ENCODE peak calls at places on chromosomes 4 and X, in seven cellular contexts. J is tibial artery; E is CD8-positive, alpha-beta T cell; A is PC-3; B is NT2/D1; M is left lung; F is naive thymus-derived CD4-positive, alpha-beta T cell. V is an unnamed sample. For H3K36me3, the result is how much of the 10 kb centered on the place peaks cover.

GRCh38 chr4:120000591-120001296 is 65.9 kb downstream of the MAD2L1 start:
- DNase-seq in E (no peak), F (no peak), A (no peak), B (no peak), J (no peak), M (no peak), V (no peak)

GRCh38 chr4:138310991-138311390 is 68.8 kb upstream of the SLC7A11 start:
- DNase-seq in J (no peak), E (no peak), A (no peak), B (no peak), M (no peak), F (no peak), V (no peak)

GRCh38 chr4:146370841-146371240 is 150.9 kb downstream of the SLC10A7 start:
- DNase-seq in J (no peak), F (no peak), E (no peak), A (peak), M (no peak), B (no peak), V (no peak)

GRCh38 chr4:15755321-15755750 is 22.8 kb upstream of the CD38 start:
- DNase-seq in A (peak), E (peak), J (no peak), F (no peak), M (no peak), B (no peak), V (no peak)

GRCh38 chr4:79178770-79179169 is 147.1 kb downstream of the NAA11 start:
- DNase-seq in J (no peak), B (no peak), A (no peak), E (no peak), M (no peak), F (no peak), V (no peak)

GRCh38 chr4:105149771-105150170 is 3.1 kb downstream of the TET2 start:
- DNase-seq in J (no peak), B (no peak), M (no peak), A (no peak), F (no peak), E (no peak), V (no peak)

GRCh38 chrX:120672389-120672788 is 42.5 kb upstream of the C1GALT1C1 start:
- DNase-seq in E (no peak), F (no peak), A (peak), B (no peak), J (peak), M (no peak), V (peak)

GRCh38 chrX:35728481-35728880 is 69.7 kb upstream of the MAGEB16 start:
- DNase-seq in E (no peak), F (no peak), J (no peak), B (peak), A (peak), M (no peak), V (no peak)

GRCh38 chrX:152177497-152178269 is 39.3 kb upstream of the MAGEA10 start:
- DNase-seq in B (no peak), F (no peak), A (no peak), J (no peak), E (no peak), M (no peak), V (no peak)

GRCh38 chrX:133415276-133416105 is at the start of gene GPC4:
- DNase-seq in A (peak), E (no peak), J (peak), B (no peak), F (no peak), M (peak), V (no peak)

GRCh38 chrX:10171291-10171690 is 14.5 kb downstream of the CLCN4 start:
- DNase-seq in J (no peak), A (no peak), E (no peak), B (no peak), M (no peak), F (no peak), V (no peak)

GRCh38 chrX:131595120-131595519 is 51.2 kb downstream of the OR13H1 start:
- DNase-seq in A (peak), J (no peak), M (no peak), E (no peak), F (no peak), B (no peak), V (no peak)

GRCh38 chr4:6309755-6310154 is 40.1 kb downstream of the WFS1 start:
- DNase-seq in J (no peak), B (no peak), E (no peak), M (no peak), A (no peak), F (no peak), V (no peak)

GRCh38 chr4:108013332-108013731 is 23.6 kb downstream of the HADH start:
- DNase-seq in E (no peak), F (no peak), A (no peak), M (no peak), J (no peak), B (no peak), V (no peak)

GRCh38 chr4:57110635-57111546 is 706 bp upstream of the IGFBP7 start:
- DNase-seq in A (no peak), B (peak), F (no peak), E (no peak), J (peak), M (peak), V (no peak)

GRCh38 chr4:8503801-8504200 is 63.2 kb downstream of the TRMT44 start:
- DNase-seq in F (no peak), E (no peak), J (no peak), B (no peak), M (no peak), A (no peak), V (no peak)

GRCh38 chrX:70527053-70527452 is 82.4 kb downstream of the DLG3 start:
- DNase-seq in A (no peak), J (no peak), B (no peak), M (no peak), E (no peak), F (no peak), V (no peak)

GRCh38 chrX:70998402-70999027 is 67.6 kb upstream of the SLC7A3 start:
- DNase-seq in B (peak), J (no peak), E (peak), F (peak), A (peak), M (no peak), V (no peak)

GRCh38 chrX:39927380-39927779 is 170.4 kb downstream of the BCOR start:
- DNase-seq in E (no peak), F (no peak), J (no peak), M (no peak), A (no peak), B (no peak), V (no peak)

GRCh38 chr4:136690363-136690762 is 841.9 kb downstream of the PCDH18 start:
- DNase-seq in B (no peak), E (no peak), J (no peak), F (no peak), A (peak), M (no peak), V (no peak)

GRCh38 chr4:2045518-2045951 is 13.6 kb upstream of the NAT8L start:
- DNase-seq in F (no peak), B (no peak), J (no peak), M (no peak), A (peak), E (no peak), V (no peak)

GRCh38 chr4:15457401-15458201 is 12.1 kb upstream of the CC2D2A start:
- DNase-seq in F (peak), E (no peak), A (peak), M (no peak), B (peak), J (no peak), V (no peak)

GRCh38 chrX:111490683-111491082 is 20.8 kb upstream of the SERTM2 start:
- DNase-seq in M (no peak), B (no peak), A (no peak), E (no peak), J (no peak), F (no peak), V (no peak)

GRCh38 chr4:22999419-22999818 is 306.7 kb downstream of the GBA3 start:
- DNase-seq in F (no peak), E (no peak), A (peak), J (no peak), M (no peak), B (no peak), V (no peak)

GRCh38 chr4:3342182-3342854 is 49.5 kb downstream of the RGS12 start:
- DNase-seq in J (no peak), F (peak), M (no peak), A (peak), B (no peak), E (peak), V (no peak)

GRCh38 chrX:118571829-118572228 is 76.2 kb downstream of the DOCK11 start:
- DNase-seq in A (no peak), E (no peak), F (no peak), M (no peak), B (no peak), J (no peak), V (no peak)

GRCh38 chrX:118350221-118350620 is 4.3 kb downstream of the WDR44 start:
- DNase-seq in A (no peak), J (no peak), F (no peak), M (no peak), B (no peak), E (no peak), V (no peak)

GRCh38 chr4:25320374-25321172 is 8.0 kb downstream of the ZCCHC4 start:
- DNase-seq in B (no peak), E (no peak), J (no peak), M (no peak), A (peak), F (no peak), V (no peak)

DNA sequence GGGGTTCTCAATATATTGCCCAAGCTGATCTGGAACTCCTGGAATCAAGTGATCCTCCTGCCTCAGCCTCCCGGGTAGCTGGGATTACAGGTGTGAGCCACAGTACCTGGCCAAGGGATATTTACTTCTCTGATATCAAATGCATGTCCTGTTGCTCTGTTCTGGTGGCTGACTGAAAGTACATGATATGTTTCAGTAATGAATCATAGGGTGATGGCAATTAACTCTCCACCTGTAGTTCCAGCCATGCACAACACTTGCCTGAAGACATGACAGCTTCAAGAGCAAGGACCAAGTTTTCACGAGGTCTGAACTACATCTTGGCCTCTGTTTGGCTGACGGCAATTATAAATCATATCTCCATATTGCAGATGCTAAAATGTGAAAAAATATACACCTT is 9.1 kb downstream of the ZCCHC4 start:
- DNase-seq in B (no peak), J (no peak), M (no peak), E (no peak), F (no peak), A (peak), V (no peak)
- H3K36me3 ChIP-seq in B (half or more), J (under half), M (under half), E (under half), F (under half), A (under half), V (under half)

GRCh38 chr4:69965628-69966027 is at the start of gene CSN2:
- DNase-seq in F (no peak), J (no peak), B (no peak), M (no peak), E (no peak), A (no peak), V (no peak)
- H3K36me3 ChIP-seq in F (under half), J (under half), B (under half), M (under half), E (under half), A (under half), V (under half)

GRCh38 chr4:169107528-169107927 is 97.5 kb upstream of the CBR4 start:
- DNase-seq in A (no peak), E (no peak), M (no peak), J (no peak), B (no peak), F (no peak), V (no peak)

GRCh38 chr4:169105620-169106019 is 95.6 kb upstream of the CBR4 start:
- DNase-seq in E (no peak), B (no peak), F (no peak), A (no peak), J (no peak), M (no peak), V (no peak)

GRCh38 chr4:169108303-169108702 is 98.2 kb upstream of the CBR4 start:
- DNase-seq in F (no peak), M (no peak), B (no peak), J (no peak), E (no peak), A (no peak), V (no peak)

GRCh38 chr4:169109276-169109675 is 99.2 kb upstream of the CBR4 start:
- DNase-seq in E (no peak), F (no peak), M (no peak), J (no peak), B (no peak), A (no peak), V (no peak)

DNA sequence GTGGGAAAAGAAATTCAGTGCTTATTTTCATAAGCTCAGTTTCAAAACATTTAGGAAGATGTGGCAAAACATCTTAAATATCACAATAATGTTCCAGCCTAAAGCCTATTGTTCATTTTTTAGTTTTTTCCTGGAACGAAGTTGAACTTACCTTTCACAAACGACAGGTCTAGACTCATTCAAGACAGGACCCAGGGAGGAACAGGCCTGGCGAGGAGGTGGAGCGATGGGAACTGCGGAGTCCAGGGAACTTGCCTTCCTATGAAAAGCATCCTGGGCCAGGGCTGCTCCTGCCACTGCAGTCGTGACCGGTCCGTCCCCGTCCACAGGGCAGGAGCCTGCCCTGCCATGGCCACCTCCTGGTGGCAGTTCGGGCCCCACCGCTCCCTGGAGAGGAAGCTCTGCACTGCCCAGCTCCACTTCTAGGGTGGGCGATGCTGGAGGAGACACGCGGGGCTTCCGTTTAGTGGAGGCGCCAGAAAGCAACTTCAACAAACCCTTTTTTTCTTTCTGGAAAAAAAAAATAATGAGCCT is 96.7 kb upstream of the CBR4 start:
- DNase-seq in J (no peak), F (no peak), A (no peak), M (no peak), B (no peak), E (no peak), V (no peak)
- H3K36me3 ChIP-seq in J (half or more), F (under half), A (under half), M (under half), B (under half), E (under half), V (half or more)

GRCh38 chrX:16834811-16835210 is 35.4 kb downstream of the RBBP7 start:
- DNase-seq in E (no peak), A (no peak), J (no peak), M (no peak), F (no peak), B (no peak), V (no peak)
- H3K36me3 ChIP-seq in E (under half), A (half or more), J (half or more), M (under half), F (half or more), B (half or more), V (under half)

DNA sequence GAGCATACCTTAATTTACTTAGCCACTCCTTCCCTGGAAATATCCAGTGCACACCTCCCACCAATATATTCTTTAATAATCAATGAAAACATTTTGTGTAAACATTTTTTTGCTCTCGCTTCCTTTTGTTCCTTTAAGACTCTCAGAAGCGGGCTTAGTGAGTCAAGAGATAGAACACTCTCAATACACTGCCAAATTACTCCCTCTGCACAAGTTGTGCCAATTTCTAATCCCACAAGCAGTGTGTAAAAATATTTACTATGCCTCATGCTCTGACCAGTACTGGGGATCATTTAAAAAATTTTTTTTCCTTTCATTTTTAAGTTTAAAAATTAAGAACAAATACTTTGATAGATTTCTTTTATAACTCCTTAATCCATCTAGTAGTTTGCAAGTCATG is 5.1 kb downstream of the MORF4L2 start:
- DNase-seq in F (no peak), J (no peak), E (no peak), M (no peak), B (no peak), A (no peak), V (no peak)
- H3K36me3 ChIP-seq in F (under half), J (under half), E (under half), M (half or more), B (half or more), A (half or more), V (half or more)

DNA sequence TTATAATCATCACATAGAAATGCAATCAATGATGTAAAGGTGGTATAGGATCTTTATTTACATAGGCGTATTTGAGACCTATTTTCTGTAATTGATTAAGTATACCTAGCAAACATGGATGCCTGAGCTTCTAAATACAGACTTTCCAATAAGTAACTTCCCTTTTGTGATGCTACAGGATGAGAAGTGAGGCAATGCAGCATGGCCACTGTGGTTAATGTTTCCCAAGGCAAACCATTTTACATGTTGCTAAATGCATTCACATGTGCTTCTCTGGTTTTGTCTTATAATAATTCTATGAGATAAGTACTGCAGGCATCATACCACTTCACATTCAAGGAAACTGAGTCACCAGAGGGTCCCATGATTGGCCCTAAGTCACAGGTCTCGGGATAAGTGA is 35.7 kb upstream of the NKX3-2 start:
- DNase-seq in J (no peak), A (no peak), M (no peak), F (no peak), B (no peak), E (no peak), V (no peak)
- H3K36me3 ChIP-seq in J (half or more), A (under half), M (half or more), F (half or more), B (half or more), E (under half), V (half or more)

GRCh38 chr4:48409203-48409602 is 67.9 kb downstream of the SLAIN2 start:
- DNase-seq in B (no peak), M (no peak), E (no peak), A (no peak), F (no peak), J (no peak), V (no peak)
- H3K36me3 ChIP-seq in B (under half), M (under half), E (under half), A (under half), F (under half), J (under half), V (under half)

GRCh38 chrX:16160729-16161128 is 6.6 kb upstream of the MAGEB17 start:
- DNase-seq in F (no peak), A (peak), B (no peak), E (no peak), J (no peak), M (no peak), V (no peak)
- H3K36me3 ChIP-seq in F (under half), A (under half), B (under half), E (under half), J (under half), M (under half), V (under half)

GRCh38 chr4:10181745-10182445 is 65.3 kb upstream of the WDR1 start:
- DNase-seq in M (no peak), A (no peak), B (no peak), F (no peak), J (no peak), E (no peak), V (no peak)

GRCh38 chr4:10180927-10181744 is 64.5 kb upstream of the WDR1 start:
- DNase-seq in F (peak), A (no peak), J (no peak), E (no peak), B (no peak), M (no peak), V (no peak)

GRCh38 chr4:10180603-10180926 is 64.0 kb upstream of the WDR1 start:
- DNase-seq in M (no peak), A (no peak), B (no peak), F (no peak), E (no peak), J (no peak), V (no peak)

GRCh38 chr4:10179957-10180602 is 63.5 kb upstream of the WDR1 start:
- DNase-seq in F (no peak), M (no peak), J (no peak), B (no peak), A (no peak), E (no peak), V (no peak)

GRCh38 chr4:10178763-10179162 is 62.2 kb upstream of the WDR1 start:
- DNase-seq in F (no peak), B (no peak), M (no peak), E (no peak), J (no peak), A (no peak), V (no peak)
- H3K36me3 ChIP-seq in F (under half), B (under half), M (under half), E (under half), J (under half), A (under half), V (under half)

DNA sequence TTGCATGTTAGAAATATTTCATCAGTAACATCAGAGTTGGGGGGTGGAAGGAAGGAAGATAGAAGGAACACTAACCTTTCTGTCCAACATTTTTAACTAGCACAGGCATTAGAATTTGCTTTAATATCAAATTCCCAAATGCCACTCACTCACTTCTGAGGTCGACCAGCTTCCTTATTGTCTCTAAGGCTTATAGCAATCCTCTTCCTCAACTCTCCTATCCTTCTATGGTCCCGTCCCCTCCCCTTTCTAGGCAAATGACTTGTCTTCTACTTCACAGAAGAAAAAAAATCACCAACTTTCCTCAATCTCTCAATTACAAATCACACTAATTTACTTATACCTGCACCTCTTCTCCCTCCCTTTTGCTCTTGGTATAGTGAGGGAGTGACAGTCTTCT is 100.8 kb downstream of the ZAR1 start:
- DNase-seq in A (no peak), E (no peak), M (no peak), F (no peak), B (no peak), J (no peak), V (no peak)
- H3K36me3 ChIP-seq in A (under half), E (under half), M (under half), F (under half), B (under half), J (half or more), V (half or more)

V was measured in RWPE2.